ENCODE peak calls at places on chromosomes 4 and X, in five cellular contexts. F, Q, Y, M and L are unnamed samples.

GRCh38 chrX:71253253-71254091 is 468 bp downstream of the ZMYM3 start:
- DNase-seq in F (peak), Q (no peak), Y (peak), M (peak), L (no peak)

GRCh38 chrX:149962859-149963757 is 24.8 kb upstream of the EOLA2 start:
- DNase-seq in F (peak), Q (no peak), Y (peak), M (peak), L (peak)

GRCh38 chrX:148540114-148540513 is 39.7 kb downstream of the AFF2 start:
- DNase-seq in F (no peak), Q (no peak), Y (no peak), M (no peak), L (no peak)

GRCh38 chr4:80213117-80213815 is 16.0 kb downstream of the PRDM8 start:
- DNase-seq in F (no peak), Q (no peak), Y (no peak), M (peak), L (no peak)

GRCh38 chr4:108900018-108900417 is 137.2 kb upstream of the ETNPPL start:
- DNase-seq in F (no peak), Q (no peak), Y (no peak), M (no peak), L (no peak)

GRCh38 chrX:9597361-9598035 is 132.6 kb downstream of the TBL1X start:
- DNase-seq in F (no peak), Q (no peak), Y (no peak), M (no peak), L (no peak)

GRCh38 chr4:179472164-179472563 is 2029.9 kb upstream of the AGA start:
- DNase-seq in F (no peak), Q (no peak), Y (no peak), M (no peak), L (no peak)

GRCh38 chrX:47483310-47484268 is 567 bp upstream of the ZNF41 start:
- DNase-seq in F (peak), Q (no peak), Y (no peak), M (peak), L (peak)

GRCh38 chr4:2085496-2085901 is 26.4 kb downstream of the NAT8L start:
- DNase-seq in F (no peak), Q (no peak), Y (no peak), M (no peak), L (no peak)

GRCh38 chr4:88029556-88029955 is 22.1 kb downstream of the PKD2 start:
- DNase-seq in F (no peak), Q (no peak), Y (no peak), M (no peak), L (no peak)

GRCh38 chr4:142600952-142601351 is 245.1 kb downstream of the INPP4B start:
- DNase-seq in F (no peak), Q (no peak), Y (no peak), M (peak), L (no peak)

GRCh38 chrX:136694491-136695087 is 46.6 kb downstream of the CD40LG start:
- DNase-seq in F (no peak), Q (no peak), Y (peak), M (peak), L (no peak)

GRCh38 chrX:136130931-136131843 is 16.1 kb upstream of the FHL1 start:
- DNase-seq in F (no peak), Q (no peak), Y (no peak), M (peak), L (no peak)

GRCh38 chr4:10832989-10833635 is 148.5 kb upstream of the CLNK start:
- DNase-seq in F (no peak), Q (no peak), Y (no peak), M (no peak), L (no peak)

GRCh38 chrX:57227691-57228090 is 58.8 kb upstream of the FAAH2 start:
- DNase-seq in F (no peak), Q (no peak), Y (no peak), M (no peak), L (no peak)

GRCh38 chrX:39442332-39442731 is 641.1 kb downstream of the MID1IP1 start:
- DNase-seq in F (no peak), Q (no peak), Y (peak), M (no peak), L (no peak)

GRCh38 chr4:175531405-175532091 is 280.5 kb downstream of the GPM6A start:
- DNase-seq in F (no peak), Q (no peak), Y (no peak), M (peak), L (no peak)

GRCh38 chr4:175540151-175540550 is 271.9 kb downstream of the GPM6A start:
- DNase-seq in F (no peak), Q (no peak), Y (no peak), M (no peak), L (no peak)

GRCh38 chr4:175539498-175539897 is 272.6 kb downstream of the GPM6A start:
- DNase-seq in F (no peak), Q (no peak), Y (no peak), M (no peak), L (no peak)

GRCh38 chr4:175540732-175541131 is 271.3 kb downstream of the GPM6A start:
- DNase-seq in F (no peak), Q (no peak), Y (no peak), M (no peak), L (no peak)

GRCh38 chr4:175536852-175537453 is 275.1 kb downstream of the GPM6A start:
- DNase-seq in F (no peak), Q (no peak), Y (peak), M (peak), L (no peak)
- TF ChIP-seq CTCF in F (peak), Q (peak), Y (peak), M (peak), L (peak)

GRCh38 chrX:120769576-120770341 is 105.9 kb downstream of the CT47B1 start:
- DNase-seq in F (no peak), Q (no peak), Y (no peak), M (peak), L (no peak)
- TF ChIP-seq CTCF in F (peak), Q (peak), Y (no peak), M (peak), L (peak)

DNA sequence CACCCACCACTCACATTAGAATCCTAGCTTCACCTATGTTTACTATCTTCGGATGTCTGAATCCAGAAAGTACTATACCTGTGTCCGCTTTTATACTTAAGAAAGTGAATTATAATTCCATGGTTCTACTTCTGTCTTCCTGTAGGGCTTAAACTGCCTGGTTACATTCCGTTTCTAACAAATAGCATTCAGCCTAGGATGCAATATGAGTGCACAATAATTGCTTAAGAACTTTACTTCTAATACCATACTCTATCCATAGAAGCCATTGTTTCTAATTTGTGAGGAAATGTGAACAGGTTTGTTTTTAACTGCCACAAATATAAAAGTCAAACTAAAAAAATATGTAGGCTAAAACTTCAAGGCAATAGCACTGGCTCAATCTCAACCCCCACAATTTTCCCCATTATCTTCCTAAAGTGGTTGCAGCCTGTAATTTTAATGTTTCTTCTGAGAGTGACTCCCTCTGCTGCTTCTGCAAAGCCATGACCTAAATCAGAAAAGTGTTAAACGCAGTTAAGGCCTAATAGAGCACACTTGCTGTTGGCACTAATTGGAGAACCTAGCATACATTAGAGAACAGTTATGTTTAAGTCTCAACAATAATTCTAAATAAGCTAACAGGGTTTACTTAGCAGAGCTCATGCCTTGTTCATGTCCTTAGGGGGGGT is 4.2 kb downstream of the UNC5C start:
- DNase-seq in F (no peak), Q (no peak), Y (no peak), M (peak), L (no peak)
- TF ChIP-seq CTCF in F (peak), Q (no peak), Y (no peak), M (no peak), L (peak)

GRCh38 chr4:102302762-102303161 is 42.5 kb downstream of the SLC39A8 start:
- DNase-seq in F (no peak), Q (no peak), Y (no peak), M (no peak), L (no peak)

GRCh38 chr4:102301167-102301566 is 44.1 kb downstream of the SLC39A8 start:
- DNase-seq in F (no peak), Q (no peak), Y (no peak), M (no peak), L (no peak)

GRCh38 chr4:102299302-102299701 is 46.0 kb downstream of the SLC39A8 start:
- DNase-seq in F (no peak), Q (no peak), Y (no peak), M (no peak), L (no peak)

GRCh38 chr4:102295153-102295862 is 50.0 kb downstream of the SLC39A8 start:
- DNase-seq in F (no peak), Q (no peak), Y (no peak), M (no peak), L (no peak)

GRCh38 chr4:102299708-102300107 is 45.6 kb downstream of the SLC39A8 start:
- DNase-seq in F (no peak), Q (no peak), Y (peak), M (peak), L (no peak)
- TF ChIP-seq CTCF in F (peak), Q (peak), Y (peak), M (peak), L (peak)

GRCh38 chr4:102259081-102259480 is 86.2 kb downstream of the SLC39A8 start:
- DNase-seq in F (no peak), Q (no peak), Y (no peak), M (no peak), L (no peak)

GRCh38 chr4:102268355-102268754 is 76.9 kb downstream of the SLC39A8 start:
- DNase-seq in F (no peak), Q (no peak), Y (no peak), M (no peak), L (no peak)

GRCh38 chr4:102259702-102260101 is 85.6 kb downstream of the SLC39A8 start:
- DNase-seq in F (no peak), Q (no peak), Y (no peak), M (no peak), L (no peak)

GRCh38 chr4:102263024-102263787 is 82.1 kb downstream of the SLC39A8 start:
- DNase-seq in F (no peak), Q (no peak), Y (peak), M (peak), L (no peak)
- TF ChIP-seq CTCF in F (peak), Q (peak), Y (peak), M (peak), L (peak)

GRCh38 chr4:184649026-184649970 is at the start of the genes CASP3 and PRIMPOL:
- DNase-seq in F (peak), Q (peak), Y (peak), M (peak), L (peak)
- TF ChIP-seq CTCF in F (peak), Q (no peak), Y (no peak), M (peak), L (peak)

GRCh38 chr4:174157106-174157607 is 126.3 kb downstream of the FBXO8 start:
- DNase-seq in F (no peak), Q (no peak), Y (no peak), M (peak), L (no peak)

GRCh38 chr4:174152717-174153466 is 130.6 kb downstream of the FBXO8 start:
- DNase-seq in F (no peak), Q (no peak), Y (no peak), M (no peak), L (no peak)

GRCh38 chr4:174154455-174154854 is 129.0 kb downstream of the FBXO8 start:
- DNase-seq in F (no peak), Q (no peak), Y (no peak), M (peak), L (no peak)

GRCh38 chr4:174156239-174156826 is 127.1 kb downstream of the FBXO8 start:
- DNase-seq in F (no peak), Q (no peak), Y (peak), M (peak), L (no peak)
- TF ChIP-seq CTCF in F (peak), Q (peak), Y (no peak), M (peak), L (peak)

GRCh38 chr4:48065587-48066052 is 49.0 kb downstream of the NIPAL1 start:
- DNase-seq in F (no peak), Q (no peak), Y (peak), M (no peak), L (no peak)
- TF ChIP-seq CTCF in F (no peak), Q (no peak), Y (no peak), M (no peak), L (no peak)

GRCh38 chrX:117538441-117539418 is 577.9 kb downstream of the KLHL13 start:
- DNase-seq in F (no peak), Q (no peak), Y (no peak), M (no peak), L (no peak)
- TF ChIP-seq CTCF in F (no peak), Q (no peak), Y (no peak), M (no peak), L (no peak)